ENCODE peak calls at places on chromosomes 11 and 22, in nine cellular contexts. One of them, this sample, is unnamed.

GRCh38 chr22:39519681-39520053 is 695 bp upstream of the ATF4 start:
- DNase-seq in cardiac muscle cell: peak
- DNase-seq in lung: peak
- DNase-seq in MM.1S: peak
- DNase-seq in fibroblast of pulmonary artery: no peak
- DNase-seq in progenitor cell of endocrine pancreas: no peak
- DNase-seq in fibroblast of the aortic adventitia: peak
- DNase-seq in choroid plexus epithelial cell: no peak
- DNase-seq in mammary epithelial cell: peak
- DNase-seq in this sample: no peak

GRCh38 chr11:125638315-125638714 is 13.4 kb downstream of the CHEK1 start:
- DNase-seq in progenitor cell of endocrine pancreas: no peak
- DNase-seq in lung: no peak
- DNase-seq in choroid plexus epithelial cell: no peak
- DNase-seq in fibroblast of pulmonary artery: no peak
- DNase-seq in fibroblast of the aortic adventitia: no peak
- DNase-seq in mammary epithelial cell: no peak
- DNase-seq in cardiac muscle cell: no peak
- DNase-seq in MM.1S: no peak
- DNase-seq in this sample: no peak

GRCh38 chr22:21014202-21015050 is 539 bp upstream of the P2RX6 start:
- DNase-seq in mammary epithelial cell: peak
- DNase-seq in MM.1S: peak
- DNase-seq in fibroblast of pulmonary artery: peak
- DNase-seq in cardiac muscle cell: peak
- DNase-seq in progenitor cell of endocrine pancreas: peak
- DNase-seq in choroid plexus epithelial cell: peak
- DNase-seq in fibroblast of the aortic adventitia: peak
- DNase-seq in lung: peak
- DNase-seq in this sample: peak

GRCh38 chr22:20997536-20998257 is 4.2 kb downstream of the THAP7 start:
- DNase-seq in MM.1S: no peak
- DNase-seq in choroid plexus epithelial cell: no peak
- DNase-seq in fibroblast of the aortic adventitia: no peak
- DNase-seq in cardiac muscle cell: no peak
- DNase-seq in lung: no peak
- DNase-seq in mammary epithelial cell: no peak
- DNase-seq in fibroblast of pulmonary artery: no peak
- DNase-seq in progenitor cell of endocrine pancreas: no peak
- DNase-seq in this sample: no peak

GRCh38 chr11:67024410-67024809 is 1.5 kb downstream of the SYT12 start:
- DNase-seq in progenitor cell of endocrine pancreas: no peak
- DNase-seq in lung: no peak
- DNase-seq in fibroblast of the aortic adventitia: no peak
- DNase-seq in fibroblast of pulmonary artery: no peak
- DNase-seq in mammary epithelial cell: peak
- DNase-seq in choroid plexus epithelial cell: no peak
- DNase-seq in MM.1S: peak
- DNase-seq in cardiac muscle cell: no peak
- DNase-seq in this sample: no peak

GRCh38 chr22:48893288-48894063 is 934.2 kb downstream of the BRD1 start:
- DNase-seq in fibroblast of the aortic adventitia: no peak
- DNase-seq in choroid plexus epithelial cell: no peak
- DNase-seq in MM.1S: no peak
- DNase-seq in lung: no peak
- DNase-seq in progenitor cell of endocrine pancreas: no peak
- DNase-seq in fibroblast of pulmonary artery: no peak
- DNase-seq in mammary epithelial cell: no peak
- DNase-seq in cardiac muscle cell: no peak
- DNase-seq in this sample: no peak

GRCh38 chr11:1756024-1756561 is 5.7 kb upstream of the IFITM10 start:
- DNase-seq in fibroblast of pulmonary artery: no peak
- DNase-seq in fibroblast of the aortic adventitia: no peak
- DNase-seq in mammary epithelial cell: no peak
- DNase-seq in progenitor cell of endocrine pancreas: no peak
- DNase-seq in choroid plexus epithelial cell: no peak
- DNase-seq in lung: no peak
- DNase-seq in MM.1S: no peak
- DNase-seq in cardiac muscle cell: no peak
- DNase-seq in this sample: no peak

GRCh38 chr11:61327669-61328071 is 5.2 kb downstream of the DDB1 start:
- DNase-seq in progenitor cell of endocrine pancreas: no peak
- DNase-seq in fibroblast of pulmonary artery: peak
- DNase-seq in MM.1S: no peak
- DNase-seq in cardiac muscle cell: no peak
- DNase-seq in fibroblast of the aortic adventitia: peak
- DNase-seq in choroid plexus epithelial cell: peak
- DNase-seq in lung: no peak
- DNase-seq in mammary epithelial cell: no peak
- DNase-seq in this sample: no peak

GRCh38 chr11:111259871-111260270 is 14.3 kb downstream of the POU2AF2 start:
- DNase-seq in choroid plexus epithelial cell: peak
- DNase-seq in fibroblast of the aortic adventitia: no peak
- DNase-seq in cardiac muscle cell: no peak
- DNase-seq in fibroblast of pulmonary artery: no peak
- DNase-seq in mammary epithelial cell: peak
- DNase-seq in progenitor cell of endocrine pancreas: no peak
- DNase-seq in lung: no peak
- DNase-seq in MM.1S: no peak
- DNase-seq in this sample: no peak

GRCh38 chr11:46335858-46336600 is 11.2 kb upstream of the DGKZ start:
- DNase-seq in fibroblast of pulmonary artery: no peak
- DNase-seq in fibroblast of the aortic adventitia: no peak
- DNase-seq in progenitor cell of endocrine pancreas: no peak
- DNase-seq in MM.1S: no peak
- DNase-seq in lung: no peak
- DNase-seq in cardiac muscle cell: no peak
- DNase-seq in mammary epithelial cell: no peak
- DNase-seq in choroid plexus epithelial cell: no peak
- DNase-seq in this sample: no peak

GRCh38 chr11:64853709-64854108 is 9.3 kb upstream of the CDC42BPG start:
- DNase-seq in fibroblast of pulmonary artery: no peak
- DNase-seq in progenitor cell of endocrine pancreas: no peak
- DNase-seq in lung: no peak
- DNase-seq in choroid plexus epithelial cell: no peak
- DNase-seq in mammary epithelial cell: no peak
- DNase-seq in MM.1S: no peak
- DNase-seq in fibroblast of the aortic adventitia: no peak
- DNase-seq in cardiac muscle cell: no peak
- DNase-seq in this sample: peak

GRCh38 chr11:34308821-34309585 is 48.8 kb downstream of the ABTB2 start:
- DNase-seq in progenitor cell of endocrine pancreas: no peak
- DNase-seq in MM.1S: no peak
- DNase-seq in mammary epithelial cell: no peak
- DNase-seq in cardiac muscle cell: peak
- DNase-seq in lung: no peak
- DNase-seq in fibroblast of the aortic adventitia: peak
- DNase-seq in choroid plexus epithelial cell: peak
- DNase-seq in fibroblast of pulmonary artery: peak
- DNase-seq in this sample: no peak

GRCh38 chr11:34309970-34310369 is 47.8 kb downstream of the ABTB2 start:
- DNase-seq in progenitor cell of endocrine pancreas: no peak
- DNase-seq in choroid plexus epithelial cell: no peak
- DNase-seq in fibroblast of the aortic adventitia: no peak
- DNase-seq in fibroblast of pulmonary artery: no peak
- DNase-seq in mammary epithelial cell: no peak
- DNase-seq in lung: no peak
- DNase-seq in MM.1S: no peak
- DNase-seq in cardiac muscle cell: no peak
- DNase-seq in this sample: no peak

GRCh38 chr11:34305780-34306179 is 52.0 kb downstream of the ABTB2 start:
- DNase-seq in lung: no peak
- DNase-seq in MM.1S: no peak
- DNase-seq in cardiac muscle cell: no peak
- DNase-seq in mammary epithelial cell: no peak
- DNase-seq in fibroblast of the aortic adventitia: no peak
- DNase-seq in progenitor cell of endocrine pancreas: no peak
- DNase-seq in choroid plexus epithelial cell: no peak
- DNase-seq in fibroblast of pulmonary artery: no peak
- DNase-seq in this sample: no peak

GRCh38 chr11:34311126-34311525 is 46.7 kb downstream of the ABTB2 start:
- DNase-seq in MM.1S: no peak
- DNase-seq in fibroblast of pulmonary artery: no peak
- DNase-seq in lung: no peak
- DNase-seq in progenitor cell of endocrine pancreas: no peak
- DNase-seq in mammary epithelial cell: no peak
- DNase-seq in cardiac muscle cell: no peak
- DNase-seq in fibroblast of the aortic adventitia: no peak
- DNase-seq in choroid plexus epithelial cell: no peak
- DNase-seq in this sample: no peak

DNA sequence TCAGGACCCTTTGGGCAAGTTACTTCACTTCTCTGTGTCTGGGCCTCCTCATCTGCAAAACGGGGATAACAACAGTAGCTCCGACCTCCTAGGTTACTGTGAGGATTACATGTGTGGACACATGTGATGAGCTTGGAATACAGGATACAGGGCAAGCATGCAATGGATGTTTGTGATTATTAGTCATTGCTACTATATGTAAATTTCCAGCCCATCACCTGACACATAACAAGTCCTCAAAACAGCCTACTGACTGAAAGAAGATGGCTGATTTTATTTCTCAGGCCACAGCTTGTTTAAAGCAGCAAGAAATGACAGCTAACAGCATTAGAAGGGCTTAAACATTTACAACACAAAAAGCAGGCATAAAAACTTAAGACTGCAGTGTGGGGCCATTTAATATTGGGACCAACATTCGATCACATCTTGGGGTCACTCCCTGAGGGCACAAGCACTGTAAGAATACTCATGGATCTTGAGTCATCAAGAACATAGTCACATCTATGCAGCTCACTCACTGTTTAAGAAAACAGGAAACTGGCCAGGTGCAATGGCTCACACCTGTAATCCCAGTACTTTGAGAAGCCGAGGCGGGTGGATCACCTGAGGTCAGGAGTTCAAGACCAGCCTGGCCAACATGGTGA is 49.6 kb downstream of the ABTB2 start:
- DNase-seq in MM.1S: no peak
- DNase-seq in choroid plexus epithelial cell: no peak
- DNase-seq in mammary epithelial cell: peak
- DNase-seq in fibroblast of pulmonary artery: no peak
- DNase-seq in progenitor cell of endocrine pancreas: no peak
- DNase-seq in lung: no peak
- DNase-seq in fibroblast of the aortic adventitia: no peak
- DNase-seq in cardiac muscle cell: no peak
- DNase-seq in this sample: no peak
- TF ChIP-seq CTCF in MM.1S: no peak
- TF ChIP-seq CTCF in choroid plexus epithelial cell: no peak
- TF ChIP-seq CTCF in mammary epithelial cell: no peak
- TF ChIP-seq CTCF in fibroblast of pulmonary artery: no peak
- TF ChIP-seq CTCF in progenitor cell of endocrine pancreas: no peak
- TF ChIP-seq CTCF in lung: no peak
- TF ChIP-seq CTCF in fibroblast of the aortic adventitia: no peak
- TF ChIP-seq CTCF in cardiac muscle cell: no peak
- TF ChIP-seq CTCF in this sample: no peak

GRCh38 chr11:36818410-36818809 is 220.4 kb upstream of the RAG2 start:
- DNase-seq in progenitor cell of endocrine pancreas: no peak
- DNase-seq in fibroblast of the aortic adventitia: peak
- DNase-seq in choroid plexus epithelial cell: no peak
- DNase-seq in MM.1S: no peak
- DNase-seq in cardiac muscle cell: no peak
- DNase-seq in fibroblast of pulmonary artery: no peak
- DNase-seq in mammary epithelial cell: no peak
- DNase-seq in lung: no peak
- DNase-seq in this sample: no peak
- TF ChIP-seq CTCF in progenitor cell of endocrine pancreas: peak
- TF ChIP-seq CTCF in fibroblast of the aortic adventitia: peak
- TF ChIP-seq CTCF in choroid plexus epithelial cell: peak
- TF ChIP-seq CTCF in MM.1S: peak
- TF ChIP-seq CTCF in cardiac muscle cell: peak
- TF ChIP-seq CTCF in fibroblast of pulmonary artery: peak
- TF ChIP-seq CTCF in mammary epithelial cell: peak
- TF ChIP-seq CTCF in lung: no peak
- TF ChIP-seq CTCF in this sample: no peak

GRCh38 chr11:93285430-93285829 is 45.1 kb upstream of the DEUP1 start:
- DNase-seq in choroid plexus epithelial cell: no peak
- DNase-seq in fibroblast of pulmonary artery: no peak
- DNase-seq in cardiac muscle cell: no peak
- DNase-seq in lung: no peak
- DNase-seq in mammary epithelial cell: no peak
- DNase-seq in MM.1S: no peak
- DNase-seq in fibroblast of the aortic adventitia: no peak
- DNase-seq in progenitor cell of endocrine pancreas: no peak
- DNase-seq in this sample: no peak

GRCh38 chr11:93288767-93289166 is 41.8 kb upstream of the DEUP1 start:
- DNase-seq in choroid plexus epithelial cell: no peak
- DNase-seq in cardiac muscle cell: no peak
- DNase-seq in mammary epithelial cell: no peak
- DNase-seq in progenitor cell of endocrine pancreas: no peak
- DNase-seq in fibroblast of pulmonary artery: no peak
- DNase-seq in MM.1S: no peak
- DNase-seq in lung: no peak
- DNase-seq in fibroblast of the aortic adventitia: no peak
- DNase-seq in this sample: no peak

GRCh38 chr11:93290061-93290460 is 40.5 kb upstream of the DEUP1 start:
- DNase-seq in lung: no peak
- DNase-seq in mammary epithelial cell: no peak
- DNase-seq in MM.1S: no peak
- DNase-seq in fibroblast of the aortic adventitia: no peak
- DNase-seq in cardiac muscle cell: no peak
- DNase-seq in choroid plexus epithelial cell: no peak
- DNase-seq in progenitor cell of endocrine pancreas: no peak
- DNase-seq in fibroblast of pulmonary artery: no peak
- DNase-seq in this sample: no peak

GRCh38 chr11:93288079-93288478 is 42.5 kb upstream of the DEUP1 start:
- DNase-seq in cardiac muscle cell: no peak
- DNase-seq in fibroblast of pulmonary artery: no peak
- DNase-seq in fibroblast of the aortic adventitia: no peak
- DNase-seq in mammary epithelial cell: no peak
- DNase-seq in choroid plexus epithelial cell: no peak
- DNase-seq in MM.1S: no peak
- DNase-seq in lung: no peak
- DNase-seq in progenitor cell of endocrine pancreas: no peak
- DNase-seq in this sample: no peak

DNA sequence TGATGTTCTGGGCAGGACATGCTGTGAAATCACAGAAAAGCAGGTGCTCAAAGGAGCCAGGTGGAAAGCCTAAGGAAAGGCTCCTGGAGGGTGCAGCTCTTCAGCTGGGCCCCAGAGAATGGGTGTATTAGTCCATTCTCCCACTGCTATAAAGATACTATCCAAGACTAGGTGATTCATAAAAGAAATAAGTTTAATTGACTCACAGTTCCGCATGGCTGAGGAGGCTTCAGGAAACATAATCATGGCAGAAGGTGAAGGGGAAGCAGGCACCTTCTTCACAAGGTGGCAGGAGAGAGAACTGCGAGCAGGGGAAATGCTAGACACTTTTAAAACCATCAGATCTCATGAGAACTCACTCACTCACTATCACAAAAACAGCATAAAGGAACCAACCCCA is 43.1 kb upstream of the DEUP1 start:
- DNase-seq in MM.1S: no peak
- DNase-seq in fibroblast of pulmonary artery: no peak
- DNase-seq in lung: no peak
- DNase-seq in cardiac muscle cell: no peak
- DNase-seq in progenitor cell of endocrine pancreas: no peak
- DNase-seq in fibroblast of the aortic adventitia: no peak
- DNase-seq in choroid plexus epithelial cell: no peak
- DNase-seq in mammary epithelial cell: no peak
- DNase-seq in this sample: no peak
- TF ChIP-seq CTCF in MM.1S: no peak
- TF ChIP-seq CTCF in fibroblast of pulmonary artery: no peak
- TF ChIP-seq CTCF in lung: no peak
- TF ChIP-seq CTCF in cardiac muscle cell: no peak
- TF ChIP-seq CTCF in progenitor cell of endocrine pancreas: no peak
- TF ChIP-seq CTCF in fibroblast of the aortic adventitia: no peak
- TF ChIP-seq CTCF in choroid plexus epithelial cell: no peak
- TF ChIP-seq CTCF in mammary epithelial cell: no peak
- TF ChIP-seq CTCF in this sample: no peak

GRCh38 chr22:32901925-32902324 is 100.4 kb downstream of the TIMP3 start:
- DNase-seq in MM.1S: no peak
- DNase-seq in fibroblast of pulmonary artery: no peak
- DNase-seq in progenitor cell of endocrine pancreas: no peak
- DNase-seq in mammary epithelial cell: no peak
- DNase-seq in fibroblast of the aortic adventitia: no peak
- DNase-seq in choroid plexus epithelial cell: no peak
- DNase-seq in cardiac muscle cell: no peak
- DNase-seq in lung: no peak
- DNase-seq in this sample: no peak
- TF ChIP-seq CTCF in MM.1S: no peak
- TF ChIP-seq CTCF in fibroblast of pulmonary artery: no peak
- TF ChIP-seq CTCF in progenitor cell of endocrine pancreas: peak
- TF ChIP-seq CTCF in mammary epithelial cell: peak
- TF ChIP-seq CTCF in fibroblast of the aortic adventitia: no peak
- TF ChIP-seq CTCF in choroid plexus epithelial cell: peak
- TF ChIP-seq CTCF in cardiac muscle cell: no peak
- TF ChIP-seq CTCF in lung: no peak
- TF ChIP-seq CTCF in this sample: no peak